ENCODE peak calls at places on chromosomes 6 and 20, in five cellular contexts. G, Y, N, P and S are unnamed samples.

GRCh38 chr20:41222299-41222698 is 85.0 kb downstream of the PLCG1 start:
- DNase-seq in G (no peak), Y (no peak), N (no peak), P (no peak), S (no peak)

GRCh38 chr20:9301129-9302072 is 213.0 kb upstream of the LAMP5 start:
- DNase-seq in G (no peak), Y (no peak), N (peak; percentile 99), P (no peak), S (no peak)

GRCh38 chr6:118639054-118639964 is 12.1 kb downstream of the CEP85L start:
- DNase-seq in G (no peak), Y (no peak), N (no peak), P (no peak), S (no peak)

GRCh38 chr20:11222243-11222642 is 548.4 kb upstream of the JAG1 start:
- DNase-seq in G (no peak), Y (no peak), N (no peak), P (no peak), S (no peak)

GRCh38 chr6:36556281-36556680 is 9.0 kb upstream of the STK38 start:
- DNase-seq in G (no peak), Y (no peak), N (no peak), P (no peak), S (no peak)

GRCh38 chr6:113763883-113764282 is 93.3 kb upstream of the MARCKS start:
- DNase-seq in G (no peak), Y (no peak), N (no peak), P (no peak), S (no peak)

GRCh38 chr6:101083533-101084172 is 202.5 kb upstream of the ASCC3 start:
- DNase-seq in G (no peak), Y (no peak), N (peak; percentile 9), P (no peak), S (no peak)

GRCh38 chr6:76984572-76984971 is 478.7 kb downstream of the HTR1B start:
- DNase-seq in G (no peak), Y (no peak), N (no peak), P (no peak), S (no peak)

GRCh38 chr6:41568585-41569384 is 22.6 kb downstream of the FOXP4 start:
- DNase-seq in G (no peak), Y (no peak), N (peak; percentile 99), P (no peak), S (no peak)

GRCh38 chr6:158014505-158015187 is 33.0 kb downstream of the SYNJ2 start:
- DNase-seq in G (peak; percentile 46), Y (no peak), N (peak; percentile 88), P (no peak), S (peak; percentile 29)

GRCh38 chr20:21682576-21682975 is 22.9 kb upstream of the PAX1 start:
- DNase-seq in G (no peak), Y (no peak), N (no peak), P (no peak), S (no peak)

GRCh38 chr6:90483116-90483839 is 103.6 kb downstream of the MAP3K7 start:
- DNase-seq in G (no peak), Y (no peak), N (no peak), P (no peak), S (no peak)

GRCh38 chr6:49541210-49541724 is 9.2 kb upstream of the C6orf141 start:
- DNase-seq in G (no peak), Y (no peak), N (peak; percentile 57), P (no peak), S (no peak)

GRCh38 chr6:76876922-76877553 is 586.3 kb downstream of the HTR1B start:
- DNase-seq in G (no peak), Y (no peak), N (peak; percentile 65), P (no peak), S (no peak)

GRCh38 chr6:90068264-90068663 is 174.0 kb downstream of the GJA10 start:
- DNase-seq in G (no peak), Y (peak; percentile 16), N (no peak), P (peak; percentile 80), S (no peak)

GRCh38 chr6:25239059-25239458 is 40.1 kb upstream of the CARMIL1 start:
- DNase-seq in G (no peak), Y (no peak), N (no peak), P (no peak), S (no peak)

GRCh38 chr6:106083618-106084017 is 2.5 kb upstream of the PRDM1 start:
- DNase-seq in G (no peak), Y (no peak), N (no peak), P (no peak), S (no peak)

GRCh38 chr6:169271158-169271936 is 17.7 kb upstream of the THBS2 start:
- DNase-seq in G (peak; percentile 43), Y (no peak), N (no peak), P (no peak), S (no peak)

GRCh38 chr20:63819224-63819917 is 11.7 kb downstream of the ZBTB46 start:
- DNase-seq in G (peak; percentile 69), Y (no peak), N (peak; percentile 72), P (no peak), S (no peak)

GRCh38 chr6:123681957-123682462 is 45.3 kb upstream of the TRDN start:
- DNase-seq in G (no peak), Y (no peak), N (no peak), P (no peak), S (no peak)

GRCh38 chr6:43269273-43270007 is 26.2 kb downstream of the TTBK1 start:
- DNase-seq in G (no peak), Y (no peak), N (no peak), P (peak; percentile 59), S (no peak)

GRCh38 chr6:143079325-143079640 is 18.6 kb downstream of the AIG1 start:
- DNase-seq in G (no peak), Y (no peak), N (peak; percentile 20), P (no peak), S (no peak)

GRCh38 chr6:40386200-40386599 is 201.0 kb downstream of the LRFN2 start:
- DNase-seq in G (no peak), Y (no peak), N (no peak), P (no peak), S (no peak)

GRCh38 chr6:12504325-12504966 is 212.1 kb upstream of the PHACTR1 start:
- DNase-seq in G (no peak), Y (no peak), N (peak; percentile 47), P (peak; percentile 11), S (no peak)

GRCh38 chr20:50609438-50609989 is 81.8 kb downstream of the RIPOR3 start:
- DNase-seq in G (no peak), Y (no peak), N (no peak), P (no peak), S (no peak)

GRCh38 chr6:166003569-166003968 is 164.1 kb downstream of the TBXT start:
- DNase-seq in G (no peak), Y (no peak), N (no peak), P (no peak), S (no peak)

GRCh38 chr6:155078331-155078745 is 83.2 kb downstream of the TIAM2 start:
- DNase-seq in G (no peak), Y (peak; percentile 22), N (no peak), P (no peak), S (no peak)

GRCh38 chr20:48738399-48739304 is 89.1 kb downstream of the PREX1 start:
- DNase-seq in G (peak; percentile 25), Y (no peak), N (peak; percentile 69), P (peak; percentile 94), S (no peak)

GRCh38 chr20:23445596-23446217 is 6.2 kb downstream of the CSTL1 start:
- DNase-seq in G (no peak), Y (no peak), N (peak; percentile 55), P (no peak), S (no peak)

GRCh38 chr6:2127484-2127911 is 117.9 kb downstream of the GMDS start:
- DNase-seq in G (peak; percentile 66), Y (peak; percentile 32), N (no peak), P (peak; percentile 86), S (peak; percentile 91)

GRCh38 chr6:46419576-46420002 is 71.7 kb downstream of the RCAN2 start:
- DNase-seq in G (peak; percentile 66), Y (no peak), N (peak; percentile 66), P (peak; percentile 60), S (no peak)

GRCh38 chr6:151698921-151699705 is 108.4 kb upstream of the ESR1 start:
- DNase-seq in G (no peak), Y (no peak), N (no peak), P (no peak), S (no peak)